ENCODE peak calls at places on chromosomes 7 and 10, in four cellular contexts. I, V, L and Q are unnamed samples.

GRCh38 chr7:94301024-94301588 is 93.6 kb upstream of the COL1A2 start:
- DNase-seq in I (no peak), L (peak; percentile 97), V (peak; percentile 26), Q (peak; percentile 68)

GRCh38 chr7:127892488-127893314 is 138.5 kb downstream of the LRRC4 start:
- DNase-seq in V (no peak), I (no peak), L (peak; percentile 61), Q (no peak)

GRCh38 chr10:3873728-3874461 is 88.9 kb upstream of the KLF6 start:
- DNase-seq in I (peak; percentile 35), L (peak; percentile 87), V (no peak), Q (no peak)

GRCh38 chr10:76459016-76459415 is 1027.6 kb downstream of the LRMDA start:
- DNase-seq in V (no peak), I (no peak), L (no peak), Q (no peak)

GRCh38 chr10:31928531-31929259 is at the start of gene ARHGAP12:
- DNase-seq in I (peak; percentile 73), V (peak; percentile 95), L (peak; percentile 82), Q (peak; percentile 95)

GRCh38 chr7:92991190-92991589 is 126.6 kb downstream of the SAMD9 start:
- DNase-seq in L (no peak), V (no peak), I (no peak), Q (no peak)

GRCh38 chr10:3066317-3066931 is 924 bp upstream of the PFKP start:
- DNase-seq in L (no peak), I (no peak), V (no peak), Q (no peak)

GRCh38 chr7:107559864-107560263 is 3.9 kb downstream of the COG5 start:
- DNase-seq in L (peak; percentile 67), V (no peak), I (no peak), Q (no peak)

GRCh38 chr7:106768324-106768751 is 96.7 kb upstream of the PIK3CG start:
- DNase-seq in V (no peak), L (no peak), I (no peak), Q (no peak)

GRCh38 chr7:30563326-30563942 is 31.2 kb upstream of the GARS1 start:
- DNase-seq in I (no peak), V (no peak), L (no peak), Q (peak; percentile 43)

GRCh38 chr7:25675789-25676474 is 447.6 kb upstream of the NPVF start:
- DNase-seq in V (no peak), L (no peak), I (no peak), Q (no peak)

GRCh38 chr7:146655928-146656797 is 539.6 kb downstream of the CNTNAP2 start:
- DNase-seq in V (no peak), I (no peak), L (no peak), Q (no peak)

GRCh38 chr10:55146032-55146431 is 345.0 kb upstream of the PCDH15 start:
- DNase-seq in V (no peak), L (peak; percentile 71), I (no peak), Q (peak; percentile 6)

GRCh38 chr7:30168800-30169584 is 34.2 kb downstream of the MTURN start:
- DNase-seq in I (no peak), L (peak; percentile 77), V (no peak), Q (no peak)

GRCh38 chr7:157817433-157817832 is 480.6 kb downstream of the DNAJB6 start:
- DNase-seq in I (no peak), L (no peak), V (no peak), Q (no peak)

GRCh38 chr10:96047004-96047649 is 3.7 kb downstream of the CCNJ start:
- DNase-seq in V (no peak), I (no peak), L (no peak), Q (no peak)

GRCh38 chr10:71512794-71513379 is 116.2 kb downstream of the CDH23 start:
- DNase-seq in L (no peak), I (no peak), V (no peak), Q (peak; percentile 90)

GRCh38 chr10:100934084-100934659 is 21.4 kb downstream of the SLF2 start:
- DNase-seq in I (no peak), V (peak; percentile 8), L (peak; percentile 34), Q (no peak)

GRCh38 chr10:100927266-100927665 is 14.5 kb downstream of the SLF2 start:
- DNase-seq in L (peak; percentile 5), V (no peak), I (no peak), Q (no peak)

GRCh38 chr10:100928039-100928438 is 15.3 kb downstream of the SLF2 start:
- DNase-seq in I (no peak), V (no peak), L (no peak), Q (no peak)

DNA sequence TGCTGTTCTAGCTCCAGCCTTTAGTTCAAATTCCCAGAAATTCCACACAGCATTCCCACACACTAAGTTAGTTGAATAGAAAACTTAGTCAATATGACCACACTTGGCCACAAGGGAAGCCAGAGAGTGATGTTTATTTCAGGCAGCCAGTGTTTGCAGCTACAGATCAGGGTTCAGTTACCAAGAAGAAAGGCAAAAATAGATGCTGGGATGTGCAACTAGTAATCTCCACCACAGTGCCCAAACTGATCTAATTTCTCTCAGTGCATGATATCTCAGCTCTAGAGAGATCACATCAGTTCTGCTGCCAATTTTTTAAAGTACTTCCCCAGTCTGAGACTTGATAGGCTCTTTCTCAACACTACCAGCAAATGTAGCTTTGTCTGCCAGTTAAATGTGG is 17.6 kb downstream of the SLF2 start:
- DNase-seq in V (no peak), L (peak; percentile 7), I (no peak), Q (no peak)
- TF ChIP-seq CTCF in V (no peak), L (peak; percentile 15), I (no peak), Q (no peak)

GRCh38 chr10:104209575-104210198 is 22.5 kb downstream of the CFAP43 start:
- DNase-seq in L (peak; percentile 65), V (peak; percentile 51), I (peak; percentile 16), Q (peak; percentile 32)
- TF ChIP-seq CTCF in L (peak; percentile 73), V (peak; percentile 60), I (peak; percentile 70), Q (peak; percentile 26)

DNA sequence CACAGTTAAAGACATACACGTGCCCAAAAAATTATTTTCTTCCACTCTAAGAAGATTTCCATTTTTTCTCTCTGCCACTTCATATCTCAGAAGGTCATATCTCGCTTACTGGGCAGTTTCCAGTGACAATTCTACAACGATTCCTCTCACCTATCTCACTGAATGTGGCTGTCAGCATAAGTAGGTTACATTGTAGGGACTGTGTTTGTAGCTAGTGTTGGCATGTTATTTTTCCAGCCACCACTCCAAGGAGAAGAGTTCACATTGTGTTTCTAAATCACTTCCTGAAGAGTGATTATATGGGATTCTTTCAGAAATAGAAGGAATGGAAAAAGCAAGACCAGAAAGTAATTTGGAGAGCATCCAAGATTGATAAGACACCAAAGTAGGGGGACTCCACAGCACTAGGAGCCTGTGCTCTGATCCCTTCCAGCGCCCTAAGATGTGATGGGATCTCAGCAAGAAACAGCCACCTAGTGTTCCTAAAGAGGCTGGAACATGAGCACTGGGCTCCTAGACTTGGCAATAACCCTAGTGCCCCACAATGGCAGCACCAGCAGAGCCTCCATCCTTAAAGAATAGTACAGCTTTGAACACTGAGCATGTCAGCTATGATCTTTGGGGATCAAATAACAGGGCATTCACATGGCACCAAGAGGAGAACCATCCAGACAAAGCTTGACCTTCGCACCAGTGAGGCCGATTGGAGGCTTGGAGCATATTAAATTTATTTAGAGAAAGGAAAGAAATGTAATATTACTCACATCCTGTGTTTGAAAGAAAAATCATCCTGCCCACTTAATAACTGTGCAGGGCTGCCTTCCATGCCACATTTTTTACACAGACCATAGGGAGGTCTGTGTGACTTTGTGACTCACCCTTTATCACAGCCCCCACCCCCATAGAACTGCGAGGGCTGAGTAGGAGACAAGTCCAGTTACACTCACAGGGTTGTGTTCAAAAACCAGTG is 51.8 kb downstream of the CAV1 start:
- DNase-seq in I (no peak), V (no peak), L (peak; percentile 90), Q (peak; percentile 52)
- TF ChIP-seq CTCF in I (no peak), V (no peak), L (no peak), Q (no peak)

GRCh38 chr10:48614481-48615383 is 9.9 kb upstream of the ARHGAP22 start:
- DNase-seq in I (no peak), V (no peak), L (peak; percentile 57), Q (no peak)
- TF ChIP-seq CTCF in I (no peak), V (peak; percentile 65), L (peak; percentile 53), Q (peak; percentile 29)

GRCh38 chr7:11969627-11970026 is 137.6 kb upstream of the THSD7A start:
- DNase-seq in V (no peak), I (no peak), L (no peak), Q (no peak)
- TF ChIP-seq CTCF in V (no peak), I (no peak), L (no peak), Q (no peak)

GRCh38 chr10:28391283-28391682 is 88.4 kb upstream of the MPP7 start:
- DNase-seq in L (no peak), I (no peak), V (no peak), Q (no peak)

GRCh38 chr10:28396317-28396716 is 93.5 kb upstream of the MPP7 start:
- DNase-seq in L (no peak), I (no peak), V (no peak), Q (no peak)

GRCh38 chr10:28397229-28397628 is 94.4 kb upstream of the MPP7 start:
- DNase-seq in L (no peak), V (no peak), I (no peak), Q (no peak)

GRCh38 chr10:28393956-28394568 is 91.2 kb upstream of the MPP7 start:
- DNase-seq in I (peak; percentile 51), L (peak; percentile 72), V (peak; percentile 70), Q (peak; percentile 65)
- TF ChIP-seq CTCF in I (peak; percentile 91), L (peak; percentile 97), V (peak; percentile 95), Q (peak; percentile 88)